ENCODE peak calls at places on chromosomes 2 and 18, in seven cellular contexts. One of them, this sample, is unnamed.

GRCh38 chr2:241532733-241533601 is 24.6 kb upstream of the STK25 start:
- DNase-seq in NB4: no peak
- DNase-seq in T-helper 2 cell: no peak
- DNase-seq in anterior cingulate cortex: no peak
- DNase-seq in upper lobe of left lung: no peak
- DNase-seq in lung: no peak
- DNase-seq in LHCN-M2: no peak
- DNase-seq in this sample: no peak

GRCh38 chr2:240254337-240255164 is 114.1 kb upstream of the OTOS start:
- DNase-seq in NB4: no peak
- DNase-seq in T-helper 2 cell: no peak
- DNase-seq in anterior cingulate cortex: no peak
- DNase-seq in upper lobe of left lung: no peak
- DNase-seq in lung: no peak
- DNase-seq in LHCN-M2: no peak
- DNase-seq in this sample: no peak

GRCh38 chr2:163775304-163775703 is 39.5 kb upstream of the FIGN start:
- DNase-seq in NB4: no peak
- DNase-seq in T-helper 2 cell: no peak
- DNase-seq in anterior cingulate cortex: no peak
- DNase-seq in upper lobe of left lung: no peak
- DNase-seq in lung: no peak
- DNase-seq in LHCN-M2: peak
- DNase-seq in this sample: no peak

GRCh38 chr18:41558744-41559143 is 396.3 kb upstream of the PIK3C3 start:
- DNase-seq in NB4: no peak
- DNase-seq in T-helper 2 cell: no peak
- DNase-seq in anterior cingulate cortex: no peak
- DNase-seq in upper lobe of left lung: no peak
- DNase-seq in lung: no peak
- DNase-seq in LHCN-M2: no peak
- DNase-seq in this sample: no peak

GRCh38 chr2:106156305-106157288 is 37.5 kb downstream of the UXS1 start:
- DNase-seq in NB4: peak
- DNase-seq in T-helper 2 cell: no peak
- DNase-seq in anterior cingulate cortex: no peak
- DNase-seq in upper lobe of left lung: no peak
- DNase-seq in lung: no peak
- DNase-seq in LHCN-M2: peak
- DNase-seq in this sample: no peak

GRCh38 chr2:11750422-11750821 is 4.0 kb downstream of the LPIN1 start:
- DNase-seq in NB4: no peak
- DNase-seq in T-helper 2 cell: peak
- DNase-seq in anterior cingulate cortex: no peak
- DNase-seq in upper lobe of left lung: no peak
- DNase-seq in lung: no peak
- DNase-seq in LHCN-M2: no peak
- DNase-seq in this sample: no peak

GRCh38 chr2:166775176-166775575 is 113.1 kb upstream of the XIRP2 start:
- DNase-seq in NB4: no peak
- DNase-seq in T-helper 2 cell: no peak
- DNase-seq in anterior cingulate cortex: no peak
- DNase-seq in upper lobe of left lung: no peak
- DNase-seq in lung: no peak
- DNase-seq in LHCN-M2: no peak
- DNase-seq in this sample: no peak

GRCh38 chr2:95348609-95349567 is 51.7 kb downstream of the KCNIP3 start:
- DNase-seq in NB4: no peak
- DNase-seq in T-helper 2 cell: no peak
- DNase-seq in anterior cingulate cortex: no peak
- DNase-seq in upper lobe of left lung: peak
- DNase-seq in lung: no peak
- DNase-seq in LHCN-M2: no peak
- DNase-seq in this sample: no peak

GRCh38 chr18:33495278-33495677 is 54.8 kb upstream of the CCDC178 start:
- DNase-seq in NB4: peak
- DNase-seq in T-helper 2 cell: no peak
- DNase-seq in anterior cingulate cortex: peak
- DNase-seq in upper lobe of left lung: no peak
- DNase-seq in lung: no peak
- DNase-seq in LHCN-M2: no peak
- DNase-seq in this sample: no peak

GRCh38 chr18:13457327-13457726 is 238.8 kb downstream of the LDLRAD4 start:
- DNase-seq in NB4: no peak
- DNase-seq in T-helper 2 cell: no peak
- DNase-seq in anterior cingulate cortex: no peak
- DNase-seq in upper lobe of left lung: no peak
- DNase-seq in lung: no peak
- DNase-seq in LHCN-M2: no peak
- DNase-seq in this sample: no peak

GRCh38 chr2:20663196-20664070 is 3.5 kb upstream of the GDF7 start:
- DNase-seq in NB4: no peak
- DNase-seq in T-helper 2 cell: no peak
- DNase-seq in anterior cingulate cortex: no peak
- DNase-seq in upper lobe of left lung: no peak
- DNase-seq in lung: no peak
- DNase-seq in LHCN-M2: no peak
- DNase-seq in this sample: no peak

GRCh38 chr18:43826215-43826614 is 548.9 kb upstream of the SYT4 start:
- DNase-seq in NB4: no peak
- DNase-seq in T-helper 2 cell: no peak
- DNase-seq in anterior cingulate cortex: no peak
- DNase-seq in upper lobe of left lung: no peak
- DNase-seq in lung: no peak
- DNase-seq in LHCN-M2: no peak
- DNase-seq in this sample: no peak

GRCh38 chr2:105301646-105302045 is 27.9 kb downstream of the TGFBRAP1 start:
- DNase-seq in NB4: no peak
- DNase-seq in T-helper 2 cell: no peak
- DNase-seq in anterior cingulate cortex: no peak
- DNase-seq in upper lobe of left lung: no peak
- DNase-seq in lung: no peak
- DNase-seq in LHCN-M2: no peak
- DNase-seq in this sample: no peak

GRCh38 chr2:20067992-20068727 is 16.7 kb upstream of the LAPTM4A start:
- DNase-seq in NB4: no peak
- DNase-seq in T-helper 2 cell: no peak
- DNase-seq in anterior cingulate cortex: no peak
- DNase-seq in upper lobe of left lung: no peak
- DNase-seq in lung: no peak
- DNase-seq in LHCN-M2: peak
- DNase-seq in this sample: no peak

GRCh38 chr2:16209799-16210198 is 269.4 kb downstream of the MYCN start:
- DNase-seq in NB4: no peak
- DNase-seq in T-helper 2 cell: no peak
- DNase-seq in anterior cingulate cortex: no peak
- DNase-seq in upper lobe of left lung: no peak
- DNase-seq in lung: no peak
- DNase-seq in LHCN-M2: no peak
- DNase-seq in this sample: no peak

GRCh38 chr2:35428548-35428947 is 927.0 kb upstream of the CRIM1 start:
- DNase-seq in NB4: peak
- DNase-seq in T-helper 2 cell: no peak
- DNase-seq in anterior cingulate cortex: peak
- DNase-seq in upper lobe of left lung: no peak
- DNase-seq in lung: no peak
- DNase-seq in LHCN-M2: peak
- DNase-seq in this sample: peak

GRCh38 chr2:84152471-84152870 is 306.6 kb downstream of the SUCLG1 start:
- DNase-seq in NB4: no peak
- DNase-seq in T-helper 2 cell: no peak
- DNase-seq in anterior cingulate cortex: no peak
- DNase-seq in upper lobe of left lung: no peak
- DNase-seq in lung: no peak
- DNase-seq in LHCN-M2: no peak
- DNase-seq in this sample: no peak

GRCh38 chr2:128643221-128644065 is 324.8 kb upstream of the HS6ST1 start:
- DNase-seq in NB4: no peak
- DNase-seq in T-helper 2 cell: no peak
- DNase-seq in anterior cingulate cortex: no peak
- DNase-seq in upper lobe of left lung: peak
- DNase-seq in lung: no peak
- DNase-seq in LHCN-M2: no peak
- DNase-seq in this sample: no peak

GRCh38 chr2:224570328-224570993 is 14.7 kb downstream of the CUL3 start:
- DNase-seq in NB4: no peak
- DNase-seq in T-helper 2 cell: no peak
- DNase-seq in anterior cingulate cortex: no peak
- DNase-seq in upper lobe of left lung: no peak
- DNase-seq in lung: no peak
- DNase-seq in LHCN-M2: no peak
- DNase-seq in this sample: no peak

GRCh38 chr2:95159690-95160449 is at the start of gene ZNF514:
- DNase-seq in NB4: peak
- DNase-seq in T-helper 2 cell: peak
- DNase-seq in anterior cingulate cortex: peak
- DNase-seq in upper lobe of left lung: peak
- DNase-seq in lung: peak
- DNase-seq in LHCN-M2: peak
- DNase-seq in this sample: peak

GRCh38 chr18:66013976-66014375 is 263.2 kb downstream of the CDH7 start:
- DNase-seq in NB4: no peak
- DNase-seq in T-helper 2 cell: no peak
- DNase-seq in anterior cingulate cortex: no peak
- DNase-seq in upper lobe of left lung: no peak
- DNase-seq in lung: no peak
- DNase-seq in LHCN-M2: peak
- DNase-seq in this sample: no peak

GRCh38 chr2:7701807-7702206 is 784.6 kb downstream of the RNF144A start:
- DNase-seq in NB4: no peak
- DNase-seq in T-helper 2 cell: no peak
- DNase-seq in anterior cingulate cortex: no peak
- DNase-seq in upper lobe of left lung: no peak
- DNase-seq in lung: no peak
- DNase-seq in LHCN-M2: no peak
- DNase-seq in this sample: no peak